ENCODE peak calls at places on chromosomes 1 and 21, in five cellular contexts. One of them, this sample, is unnamed.

GRCh38 chr21:16741228-16741665 is 771.6 kb upstream of the CXADR start:
- DNase-seq in GM23248: no peak
- DNase-seq in HCT116: no peak
- DNase-seq in upper lobe of right lung: no peak
- DNase-seq in H9: no peak
- DNase-seq in this sample: no peak

GRCh38 chr1:5973771-5974170 is 18.5 kb downstream of the NPHP4 start:
- DNase-seq in GM23248: peak; percentile 38
- DNase-seq in HCT116: no peak
- DNase-seq in upper lobe of right lung: no peak
- DNase-seq in H9: peak; percentile 35
- DNase-seq in this sample: no peak

GRCh38 chr1:205313681-205314308 is 7.8 kb downstream of the NUAK2 start:
- DNase-seq in GM23248: no peak
- DNase-seq in HCT116: no peak
- DNase-seq in upper lobe of right lung: peak; percentile 74
- DNase-seq in H9: peak; percentile 94
- DNase-seq in this sample: no peak

GRCh38 chr21:35275776-35276175 is 226.7 kb upstream of the RUNX1 start:
- DNase-seq in GM23248: peak; percentile 37
- DNase-seq in HCT116: no peak
- DNase-seq in upper lobe of right lung: no peak
- DNase-seq in H9: no peak
- DNase-seq in this sample: peak; percentile 85

GRCh38 chr1:91080650-91081049 is 58.8 kb upstream of the ZNF644 start:
- DNase-seq in GM23248: peak; percentile 66
- DNase-seq in HCT116: no peak
- DNase-seq in upper lobe of right lung: no peak
- DNase-seq in H9: no peak
- DNase-seq in this sample: no peak

GRCh38 chr1:17718136-17718535 is 37.0 kb upstream of the ACTL8 start:
- DNase-seq in GM23248: no peak
- DNase-seq in HCT116: no peak
- DNase-seq in upper lobe of right lung: no peak
- DNase-seq in H9: no peak
- DNase-seq in this sample: no peak

GRCh38 chr1:199279872-199280649 is 641.2 kb downstream of the PTPRC start:
- DNase-seq in GM23248: peak; percentile 86
- DNase-seq in HCT116: no peak
- DNase-seq in upper lobe of right lung: no peak
- DNase-seq in H9: no peak
- DNase-seq in this sample: no peak

GRCh38 chr1:22303816-22304215 is 147.8 kb upstream of the ZBTB40 start:
- DNase-seq in GM23248: peak; percentile 15
- DNase-seq in HCT116: no peak
- DNase-seq in upper lobe of right lung: no peak
- DNase-seq in H9: no peak
- DNase-seq in this sample: no peak

GRCh38 chr1:51870603-51871350 is 7.8 kb downstream of the NRDC start:
- DNase-seq in GM23248: no peak
- DNase-seq in HCT116: no peak
- DNase-seq in upper lobe of right lung: no peak
- DNase-seq in H9: no peak
- DNase-seq in this sample: no peak

GRCh38 chr1:29248409-29248808 is 12.1 kb downstream of the PTPRU start:
- DNase-seq in GM23248: no peak
- DNase-seq in HCT116: no peak
- DNase-seq in upper lobe of right lung: no peak
- DNase-seq in H9: no peak
- DNase-seq in this sample: no peak

GRCh38 chr1:225767591-225768540 is 9.8 kb upstream of the SRP9 start:
- DNase-seq in GM23248: peak; percentile 84
- DNase-seq in HCT116: no peak
- DNase-seq in upper lobe of right lung: peak; percentile 80
- DNase-seq in H9: peak; percentile 55
- DNase-seq in this sample: no peak

GRCh38 chr1:63701187-63701586 is 72.6 kb upstream of the ROR1 start:
- DNase-seq in GM23248: no peak
- DNase-seq in HCT116: no peak
- DNase-seq in upper lobe of right lung: peak; percentile 71
- DNase-seq in H9: no peak
- DNase-seq in this sample: peak; percentile 10

GRCh38 chr1:42937836-42938595 is 20.7 kb downstream of the SLC2A1 start:
- DNase-seq in GM23248: no peak
- DNase-seq in HCT116: no peak
- DNase-seq in upper lobe of right lung: peak; percentile 52
- DNase-seq in H9: no peak
- DNase-seq in this sample: no peak

GRCh38 chr1:153922076-153922837 is 515 bp downstream of the GATAD2B start:
- DNase-seq in GM23248: peak; percentile 58
- DNase-seq in HCT116: no peak
- DNase-seq in upper lobe of right lung: no peak
- DNase-seq in H9: no peak
- DNase-seq in this sample: no peak

GRCh38 chr1:24070821-24071393 is 41.0 kb downstream of the MYOM3 start:
- DNase-seq in GM23248: peak; percentile 87
- DNase-seq in HCT116: peak; percentile 77
- DNase-seq in upper lobe of right lung: peak; percentile 82
- DNase-seq in H9: peak; percentile 87
- DNase-seq in this sample: no peak

GRCh38 chr1:11196945-11197344 is 7.8 kb downstream of the ANGPTL7 start:
- DNase-seq in GM23248: no peak
- DNase-seq in HCT116: no peak
- DNase-seq in upper lobe of right lung: no peak
- DNase-seq in H9: no peak
- DNase-seq in this sample: no peak
- H3K27ac ChIP-seq in GM23248: no peak overlapping the region
- H3K27ac ChIP-seq in HCT116: no peak overlapping the region
- H3K27ac ChIP-seq in upper lobe of right lung: no peak overlapping the region
- H3K27ac ChIP-seq in H9: no peak overlapping the region
- H3K27ac ChIP-seq in this sample: no peak overlapping the region

DNA sequence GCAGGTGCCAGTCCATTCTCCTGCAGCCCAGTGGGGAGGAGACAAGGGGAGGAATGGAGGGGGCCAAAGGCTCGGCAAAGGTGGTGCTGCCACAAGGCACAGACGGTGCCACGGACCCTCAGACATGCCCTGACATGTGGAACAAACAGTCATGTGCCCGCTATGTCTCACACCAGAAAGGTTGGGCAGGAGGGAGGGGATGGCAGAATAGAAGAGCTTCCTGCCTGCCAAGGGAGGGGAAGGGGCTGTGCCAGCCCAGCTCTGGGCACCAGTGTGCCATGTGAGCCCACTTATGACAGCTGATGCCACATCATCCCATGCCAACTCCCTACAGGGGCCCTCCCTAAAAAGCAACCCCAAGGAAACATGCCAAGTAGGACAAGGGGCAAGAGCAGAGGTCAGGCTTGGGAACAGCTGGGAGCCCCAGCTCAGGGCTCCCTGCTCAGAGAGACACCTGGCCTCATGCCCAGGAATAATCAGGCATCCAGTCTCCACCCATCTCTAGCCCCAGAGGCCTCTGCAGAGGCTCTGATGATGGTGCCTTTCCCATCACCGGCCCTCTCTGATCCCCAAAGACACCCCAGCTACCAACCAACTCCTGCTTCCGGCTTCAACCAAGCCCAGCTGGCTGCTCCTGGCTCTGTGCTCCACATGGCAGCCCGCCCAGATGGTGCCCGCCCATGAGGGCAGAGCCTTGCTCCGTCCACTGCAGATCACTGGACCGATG is 10.4 kb downstream of the ADGRB2 start:
- DNase-seq in GM23248: peak; percentile 49
- DNase-seq in HCT116: no peak
- DNase-seq in upper lobe of right lung: no peak
- DNase-seq in H9: no peak
- DNase-seq in this sample: no peak
- H3K27ac ChIP-seq in GM23248: no peak overlapping the region
- H3K27ac ChIP-seq in HCT116: no peak overlapping the region
- H3K27ac ChIP-seq in upper lobe of right lung: no peak overlapping the region
- H3K27ac ChIP-seq in H9: no peak overlapping the region
- H3K27ac ChIP-seq in this sample: no peak overlapping the region

GRCh38 chr1:160095382-160096105 is 2.9 kb downstream of the IGSF8 start:
- DNase-seq in GM23248: no peak
- DNase-seq in HCT116: no peak
- DNase-seq in upper lobe of right lung: peak; percentile 54
- DNase-seq in H9: peak; percentile 86
- DNase-seq in this sample: no peak

GRCh38 chr1:160098852-160099647 is 631 bp upstream of the IGSF8 start:
- DNase-seq in GM23248: peak; percentile 95
- DNase-seq in HCT116: peak; percentile 83
- DNase-seq in upper lobe of right lung: peak; percentile 99
- DNase-seq in H9: peak; percentile 98
- DNase-seq in this sample: peak; percentile 41

GRCh38 chr1:160096491-160097116 is 1.8 kb downstream of the IGSF8 start:
- DNase-seq in GM23248: peak; percentile 90
- DNase-seq in HCT116: no peak
- DNase-seq in upper lobe of right lung: peak; percentile 35
- DNase-seq in H9: no peak
- DNase-seq in this sample: peak; percentile 83

GRCh38 chr1:160097911-160098851 is at the start of gene IGSF8:
- DNase-seq in GM23248: peak; percentile 82
- DNase-seq in HCT116: peak; percentile 64
- DNase-seq in upper lobe of right lung: peak; percentile 96
- DNase-seq in H9: peak; percentile 94
- DNase-seq in this sample: peak; percentile 22

GRCh38 chr1:160097196-160097910 is 1.1 kb downstream of the IGSF8 start:
- DNase-seq in GM23248: peak; percentile 29
- DNase-seq in HCT116: no peak
- DNase-seq in upper lobe of right lung: peak; percentile 60
- DNase-seq in H9: no peak
- DNase-seq in this sample: no peak
- H3K27ac ChIP-seq in GM23248: peak overlapping the region; percentile 63
- H3K27ac ChIP-seq in HCT116: peak overlapping the region; percentile 60
- H3K27ac ChIP-seq in upper lobe of right lung: peak overlapping the region; percentile 80
- H3K27ac ChIP-seq in H9: no peak overlapping the region
- H3K27ac ChIP-seq in this sample: peak overlapping the region; percentile 61

GRCh38 chr1:14143777-14144176 is 443.8 kb downstream of the PRDM2 start:
- DNase-seq in GM23248: no peak
- DNase-seq in HCT116: no peak
- DNase-seq in upper lobe of right lung: no peak
- DNase-seq in H9: no peak
- DNase-seq in this sample: no peak
- H3K27ac ChIP-seq in GM23248: no peak overlapping the region
- H3K27ac ChIP-seq in HCT116: no peak overlapping the region
- H3K27ac ChIP-seq in upper lobe of right lung: no peak overlapping the region
- H3K27ac ChIP-seq in H9: no peak overlapping the region
- H3K27ac ChIP-seq in this sample: no peak overlapping the region

GRCh38 chr21:44970766-44971671 is 31.2 kb downstream of the SLX9 start:
- DNase-seq in GM23248: no peak
- DNase-seq in HCT116: no peak
- DNase-seq in upper lobe of right lung: no peak
- DNase-seq in H9: no peak
- DNase-seq in this sample: no peak

GRCh38 chr21:44971672-44971995 is 31.8 kb downstream of the SLX9 start:
- DNase-seq in GM23248: no peak
- DNase-seq in HCT116: no peak
- DNase-seq in upper lobe of right lung: no peak
- DNase-seq in H9: no peak
- DNase-seq in this sample: no peak

GRCh38 chr21:44969066-44969649 is 29.3 kb downstream of the SLX9 start:
- DNase-seq in GM23248: no peak
- DNase-seq in HCT116: no peak
- DNase-seq in upper lobe of right lung: no peak
- DNase-seq in H9: no peak
- DNase-seq in this sample: no peak

GRCh38 chr21:44972301-44972814 is 32.5 kb downstream of the SLX9 start:
- DNase-seq in GM23248: no peak
- DNase-seq in HCT116: no peak
- DNase-seq in upper lobe of right lung: no peak
- DNase-seq in H9: no peak
- DNase-seq in this sample: no peak

DNA sequence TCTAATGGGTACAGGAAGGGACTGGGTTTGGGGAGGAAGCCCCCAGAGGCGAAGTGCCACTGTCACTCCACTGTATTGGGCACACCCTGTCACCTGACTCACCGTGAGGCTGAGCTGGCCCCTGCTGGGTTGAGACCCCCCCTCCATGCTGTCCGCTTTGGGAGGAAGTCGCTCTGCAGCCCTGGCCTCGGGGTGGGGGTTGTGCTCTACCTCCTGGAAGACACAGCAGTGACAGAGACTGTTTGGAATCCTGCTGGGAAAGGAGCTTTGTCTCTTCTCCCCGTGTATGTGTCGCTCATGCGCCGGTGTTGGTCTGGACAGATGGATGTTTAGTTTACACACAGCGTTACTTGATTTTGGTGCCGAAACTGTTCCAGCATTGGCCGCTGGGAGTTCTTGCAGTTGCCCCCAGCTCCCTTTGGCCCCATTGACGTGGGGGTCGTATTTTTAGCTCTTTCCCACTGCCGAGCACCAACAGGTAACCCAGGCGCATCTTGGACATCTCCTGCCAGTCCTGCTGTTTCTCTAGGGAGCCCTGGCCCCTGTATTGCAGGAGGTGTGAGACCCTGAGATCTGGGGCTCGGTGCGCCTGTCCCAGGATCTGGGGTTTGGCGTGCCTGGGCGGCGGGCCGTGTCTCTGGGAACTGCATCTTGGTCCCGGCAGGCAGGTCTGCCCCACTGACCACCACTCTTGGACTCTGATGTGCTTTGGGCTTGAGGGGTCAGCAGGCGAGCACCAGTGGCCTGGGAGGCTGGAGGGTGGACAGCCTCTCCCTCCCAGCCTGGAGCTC is 30.3 kb downstream of the SLX9 start:
- DNase-seq in GM23248: peak; percentile 24
- DNase-seq in HCT116: no peak
- DNase-seq in upper lobe of right lung: no peak
- DNase-seq in H9: no peak
- DNase-seq in this sample: no peak
- H3K27ac ChIP-seq in GM23248: no peak overlapping the region
- H3K27ac ChIP-seq in HCT116: no peak overlapping the region
- H3K27ac ChIP-seq in upper lobe of right lung: peak overlapping the region; percentile 39
- H3K27ac ChIP-seq in H9: no peak overlapping the region
- H3K27ac ChIP-seq in this sample: no peak overlapping the region

GRCh38 chr1:202577381-202577780 is 132.9 kb downstream of the SYT2 start:
- DNase-seq in GM23248: peak; percentile 57
- DNase-seq in HCT116: no peak
- DNase-seq in upper lobe of right lung: no peak
- DNase-seq in H9: no peak
- DNase-seq in this sample: no peak
- H3K27ac ChIP-seq in GM23248: peak overlapping the region; percentile 77
- H3K27ac ChIP-seq in HCT116: no peak overlapping the region
- H3K27ac ChIP-seq in upper lobe of right lung: no peak overlapping the region
- H3K27ac ChIP-seq in H9: no peak overlapping the region
- H3K27ac ChIP-seq in this sample: peak overlapping the region; percentile 73